ENCODE peak calls at places on chromosomes 1 and 21, in four cellular contexts. L, M, H and G are unnamed samples.

GRCh38 chr1:15151377-15151806 is 2.2 kb upstream of the TMEM51 start:
- DNase-seq in H (peak), M (no peak), L (no peak), G (no peak)

GRCh38 chr1:235229868-235230267 is 68.8 kb upstream of the RBM34 start:
- DNase-seq in H (no peak), L (no peak), M (no peak), G (no peak)

GRCh38 chr21:24693779-24694178 is 913.5 kb downstream of the MRPL39 start:
- DNase-seq in M (no peak), L (no peak), H (no peak), G (no peak)

GRCh38 chr1:99675292-99675691 is 29.4 kb downstream of the PALMD start:
- DNase-seq in H (no peak), L (no peak), M (no peak), G (no peak)

GRCh38 chr1:71049951-71050598 is 2.5 kb upstream of the PTGER3 start:
- DNase-seq in H (peak), L (peak), M (peak), G (peak)

GRCh38 chr1:7679873-7680790 is 91.0 kb upstream of the VAMP3 start:
- DNase-seq in H (peak), L (no peak), M (peak), G (peak)

GRCh38 chr1:11156958-11157357 is 32.2 kb upstream of the ANGPTL7 start:
- DNase-seq in H (no peak), M (no peak), L (no peak), G (no peak)

GRCh38 chr1:216822480-216822879 is 99.3 kb upstream of the ESRRG start:
- DNase-seq in M (no peak), H (peak), L (no peak), G (no peak)

GRCh38 chr1:87330201-87330953 is 1.7 kb downstream of the LMO4 start:
- DNase-seq in M (peak), H (peak), L (no peak), G (peak)

GRCh38 chr1:118143828-118144227 is 41.2 kb downstream of the SPAG17 start:
- DNase-seq in H (no peak), M (no peak), L (no peak), G (no peak)

GRCh38 chr1:21244986-21245687 is 45.1 kb downstream of the ECE1 start:
- DNase-seq in M (no peak), L (no peak), H (no peak), G (no peak)
- TF ChIP-seq CTCF in M (peak), L (peak), H (peak), G (peak)

DNA sequence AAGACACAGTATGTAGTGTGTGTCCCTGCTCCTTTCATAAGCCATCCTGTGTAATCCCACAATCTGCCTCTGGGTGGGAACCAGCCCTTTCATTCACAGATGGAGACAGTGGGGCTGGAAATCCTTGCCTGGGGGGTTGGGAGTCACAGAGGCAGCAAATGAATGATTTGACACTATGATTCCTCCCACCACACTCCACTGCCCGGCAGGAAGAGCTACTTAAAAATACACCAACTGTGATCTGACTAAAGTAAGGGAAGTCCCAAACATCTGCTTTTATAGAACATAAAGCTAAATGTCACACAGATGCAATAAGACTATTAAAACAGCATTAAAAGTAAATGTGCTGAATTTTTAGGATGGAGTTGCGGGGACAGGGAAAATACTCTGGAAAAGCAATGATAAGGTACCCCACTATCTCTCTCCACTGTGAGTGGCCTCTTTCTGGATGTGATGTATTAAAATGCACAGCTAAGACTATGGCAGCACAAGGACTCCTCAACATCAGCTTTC is 4.3 kb downstream of the PARP1 start:
- DNase-seq in H (no peak), L (no peak), M (peak), G (peak)
- TF ChIP-seq CTCF in H (peak), L (peak), M (peak), G (no peak)

GRCh38 chr1:145857170-145857569 is 1.7 kb downstream of the PIAS3 start:
- DNase-seq in L (no peak), H (no peak), M (no peak), G (no peak)

GRCh38 chr1:145863272-145863671 is 4.4 kb upstream of the PIAS3 start:
- DNase-seq in H (no peak), L (no peak), M (no peak), G (no peak)

GRCh38 chr1:145858238-145858936 is 494 bp downstream of the PIAS3 start:
- DNase-seq in M (peak), H (peak), L (no peak), G (no peak)

GRCh38 chr1:145858937-145859490 is at the start of gene PIAS3:
- DNase-seq in M (peak), H (peak), L (peak), G (peak)

DNA sequence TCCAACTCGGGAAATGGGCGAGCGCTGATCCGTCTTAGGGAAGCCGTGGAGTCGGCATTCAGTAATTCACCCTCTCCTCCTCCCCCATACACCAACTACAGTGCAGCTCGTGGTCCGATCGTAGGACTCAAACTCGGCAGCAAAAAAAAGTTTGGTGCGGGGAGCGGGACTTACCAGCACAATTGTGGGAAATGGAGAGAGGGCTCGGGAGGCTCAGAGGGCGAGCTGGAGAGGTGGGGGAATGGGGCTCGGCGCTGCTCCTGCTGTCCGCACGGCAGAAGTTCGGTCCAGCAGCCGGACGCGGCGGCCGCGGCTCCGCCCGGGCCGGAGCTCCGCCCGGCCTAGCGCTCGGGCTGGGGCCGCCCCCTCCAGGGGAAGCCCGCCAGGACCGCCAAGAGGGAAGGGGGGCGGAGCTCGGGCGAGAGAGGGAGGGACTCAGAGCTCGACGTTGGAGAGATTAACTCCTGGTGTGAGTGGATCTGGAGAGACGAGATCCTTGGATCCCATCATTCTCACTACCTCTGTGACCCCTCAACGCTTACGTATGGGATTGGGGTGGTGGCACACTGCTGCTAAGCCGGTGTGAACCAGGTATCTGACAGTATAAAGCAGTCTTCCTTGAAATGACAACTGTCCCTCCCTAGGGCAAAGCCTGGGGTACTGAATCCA is 744 bp upstream of the PIAS3 start:
- DNase-seq in L (peak), H (peak), M (peak), G (peak)
- TF ChIP-seq CTCF in L (no peak), H (peak), M (no peak), G (no peak)

GRCh38 chr1:220976390-220976789 is 97.1 kb downstream of the HLX start:
- DNase-seq in L (no peak), M (no peak), H (no peak), G (no peak)

GRCh38 chr1:220970311-220970710 is 91.1 kb downstream of the HLX start:
- DNase-seq in H (no peak), L (no peak), M (no peak), G (peak)

DNA sequence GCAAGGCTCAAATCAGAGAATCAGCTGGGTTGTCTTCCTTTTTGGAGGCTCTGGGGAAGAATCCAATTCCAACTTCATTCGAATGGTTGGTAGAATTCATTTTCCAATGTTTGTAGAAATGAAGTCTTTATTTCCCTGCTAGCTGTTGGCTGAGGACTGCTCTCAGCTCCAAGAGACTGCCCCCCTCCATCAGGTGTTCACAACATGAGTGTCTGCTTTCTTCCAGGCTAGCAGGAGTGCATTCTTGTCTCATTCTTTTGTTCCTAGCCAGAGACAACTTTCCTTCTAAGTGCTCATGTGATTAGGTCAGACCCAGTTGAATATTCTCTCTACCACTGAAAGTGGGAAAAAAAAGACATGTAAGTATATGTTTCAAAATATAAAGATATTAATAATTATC is 95.2 kb downstream of the HLX start:
- DNase-seq in H (no peak), M (no peak), L (no peak), G (no peak)
- TF ChIP-seq CTCF in H (no peak), M (no peak), L (no peak), G (no peak)